ENCODE peak calls at places on chromosomes 5 and 9, in six cellular contexts. U is astrocyte, Q is fibroblast of villous mesenchyme, O is fibroblast of pulmonary artery, L is right atrium auricular region, K is endodermal cell. R is an unnamed sample.

GRCh38 chr5:134432677-134433359 is 21.1 kb upstream of the CDKN2AIPNL start:
- DNase-seq in Q (peak), O (peak), K (peak), U (peak), L (no peak), R (no peak)

GRCh38 chr5:93660677-93661076 is 77.7 kb downstream of the NR2F1 start:
- DNase-seq in K (no peak), O (no peak), L (no peak), U (no peak), Q (no peak), R (no peak)

GRCh38 chr5:124527220-124527991 is 219.0 kb downstream of the ZNF608 start:
- DNase-seq in K (no peak), L (no peak), Q (peak), O (no peak), U (peak), R (peak)

GRCh38 chr5:157286761-157287211 is 20.9 kb downstream of the CYFIP2 start:
- DNase-seq in O (no peak), U (no peak), L (peak), K (no peak), Q (no peak), R (no peak)

GRCh38 chr5:111670826-111671492 is 86.0 kb downstream of the NREP start:
- DNase-seq in Q (no peak), U (no peak), O (no peak), K (no peak), L (no peak), R (peak)

GRCh38 chr9:8751531-8751930 is 952.0 kb upstream of the DMAC1 start:
- DNase-seq in L (no peak), K (no peak), U (no peak), O (no peak), Q (no peak), R (no peak)

GRCh38 chr5:12277504-12278192 is 373.4 kb upstream of the CTNND2 start:
- DNase-seq in K (no peak), O (no peak), L (no peak), U (no peak), Q (no peak), R (no peak)

GRCh38 chr5:79923431-79923830 is 67.6 kb downstream of the MTX3 start:
- DNase-seq in U (no peak), K (no peak), Q (no peak), L (no peak), O (no peak), R (no peak)

GRCh38 chr5:74546796-74547195 is 93.7 kb downstream of the ENC1 start:
- DNase-seq in Q (no peak), O (no peak), U (peak), K (no peak), L (no peak), R (no peak)

GRCh38 chr5:72558383-72558782 is 51.2 kb upstream of the ZNF366 start:
- DNase-seq in L (no peak), Q (peak), U (no peak), O (peak), K (peak), R (no peak)

GRCh38 chr9:78973906-78974305 is 597.9 kb upstream of the TLE4 start:
- DNase-seq in K (no peak), O (peak), L (no peak), U (peak), Q (peak), R (no peak)

GRCh38 chr9:76400534-76401096 is 6.4 kb upstream of the RFK start:
- DNase-seq in Q (no peak), U (no peak), K (no peak), O (no peak), L (no peak), R (peak)

GRCh38 chr5:159043551-159043950 is 56.2 kb downstream of the EBF1 start:
- DNase-seq in Q (no peak), O (no peak), K (no peak), L (no peak), U (no peak), R (no peak)

GRCh38 chr5:44345871-44346270 is 43.3 kb downstream of the FGF10 start:
- DNase-seq in Q (no peak), K (no peak), L (no peak), U (no peak), O (no peak), R (no peak)

GRCh38 chr5:5126444-5126843 is 13.7 kb upstream of the ADAMTS16 start:
- DNase-seq in Q (no peak), U (no peak), L (no peak), K (no peak), O (no peak), R (peak)

GRCh38 chr9:33132249-33132772 is 34.8 kb downstream of the B4GALT1 start:
- DNase-seq in Q (peak), U (peak), O (peak), L (no peak), K (no peak), R (no peak)

GRCh38 chr5:66213533-66213932 is 69.4 kb downstream of the SREK1 start:
- DNase-seq in L (no peak), U (no peak), O (no peak), K (no peak), Q (no peak), R (no peak)

GRCh38 chr5:66209794-66210193 is 65.7 kb downstream of the SREK1 start:
- DNase-seq in L (no peak), Q (no peak), U (peak), O (no peak), K (no peak), R (no peak)

GRCh38 chr5:66207800-66208561 is 63.9 kb downstream of the SREK1 start:
- DNase-seq in L (no peak), O (no peak), K (no peak), Q (peak), U (peak), R (no peak)

GRCh38 chr5:66206465-66206864 is 62.4 kb downstream of the SREK1 start:
- DNase-seq in O (no peak), U (no peak), Q (no peak), K (no peak), L (no peak), R (no peak)

GRCh38 chr5:66209350-66209749 is 65.2 kb downstream of the SREK1 start:
- DNase-seq in U (no peak), Q (no peak), O (no peak), K (peak), L (no peak), R (no peak)
- TF ChIP-seq CTCF in U (no peak), Q (no peak), O (no peak), K (peak), L (no peak), R (peak)

GRCh38 chr5:140857177-140857986 is 1.7 kb downstream of the PCDHA10 start:
- DNase-seq in U (no peak), K (peak), L (no peak), O (no peak), Q (no peak), R (no peak)

GRCh38 chr5:140857987-140858240 is 2.2 kb downstream of the PCDHA10 start:
- DNase-seq in U (no peak), O (no peak), L (no peak), K (no peak), Q (no peak), R (no peak)

GRCh38 chr5:140855772-140856674 is at the start of gene PCDHA10:
- DNase-seq in K (peak), Q (peak), O (peak), U (no peak), L (no peak), R (no peak)
- H3K4me3 ChIP-seq in K (no peak), Q (no peak), O (no peak), U (no peak), L (no peak), R (peak)

GRCh38 chr9:136552117-136552685 is 6.4 kb upstream of the NOTCH1 start:
- DNase-seq in O (peak), Q (peak), L (no peak), K (no peak), U (peak), R (no peak)
- TF ChIP-seq CTCF in O (no peak), Q (no peak), L (no peak), K (no peak), U (no peak), R (no peak)

GRCh38 chr5:1378866-1379659 is 34.2 kb upstream of the CLPTM1L start:
- DNase-seq in O (no peak), Q (no peak), K (no peak), U (no peak), L (no peak), R (no peak)

GRCh38 chr5:1381370-1382247 is 36.7 kb upstream of the CLPTM1L start:
- DNase-seq in L (no peak), Q (no peak), U (no peak), O (no peak), K (no peak), R (no peak)

GRCh38 chr5:1380011-1380817 is 35.3 kb upstream of the CLPTM1L start:
- DNase-seq in L (no peak), U (no peak), K (peak), O (peak), Q (peak), R (no peak)

GRCh38 chr5:1382248-1382700 is 37.4 kb upstream of the CLPTM1L start:
- DNase-seq in U (no peak), L (no peak), O (no peak), K (no peak), Q (no peak), R (no peak)

DNA sequence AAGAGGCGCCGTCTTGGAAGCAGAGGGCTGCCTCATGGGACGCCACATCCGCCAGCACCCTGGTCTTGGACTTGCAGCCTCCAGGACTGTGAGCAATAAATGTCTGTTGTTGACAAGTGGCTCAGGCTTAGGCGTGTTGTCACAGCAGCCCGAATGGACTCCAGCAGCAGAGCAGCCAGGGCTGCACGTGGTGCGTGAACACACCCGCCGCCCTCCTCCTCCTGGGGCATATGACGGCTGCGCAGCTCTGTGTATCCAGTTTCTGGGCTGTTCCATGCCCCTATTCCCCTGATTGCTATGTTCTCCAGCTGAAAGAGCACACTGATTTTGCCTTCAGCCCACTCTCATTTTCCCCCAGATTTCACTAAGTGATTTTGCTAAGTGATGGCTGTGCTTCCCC is 36.0 kb upstream of the CLPTM1L start:
- DNase-seq in O (no peak), U (no peak), L (no peak), Q (no peak), K (no peak), R (no peak)
- H3K4me3 ChIP-seq in O (no peak), U (no peak), L (no peak), Q (no peak), K (no peak), R (no peak)

R was measured in epithelial cell of proximal tubule.